ENCODE peak calls at places on chromosome 7, in ten cellular contexts. K, H, L, F, M, G, A, N, C and B are unnamed samples.

GRCh38 chr7:32490127-32490796 is at the start of gene LSM5:
- DNase-seq in F (peak), K (peak), A (peak), H (peak), C (peak), N (peak), G (peak), L (peak), M (peak), B (peak)

GRCh38 chr7:103989200-103989784 is at the start of gene RELN:
- DNase-seq in K (peak), H (no peak), L (no peak), M (peak), G (no peak), C (no peak), F (peak), A (peak), N (no peak), B (peak)

GRCh38 chr7:18511351-18511750 is 15.8 kb downstream of the HDAC9 start:
- DNase-seq in F (no peak), N (no peak), L (no peak), G (no peak), A (no peak), H (no peak), K (no peak), M (no peak), C (no peak), B (no peak)

GRCh38 chr7:143910473-143911248 is 8.7 kb upstream of the TCAF1 start:
- DNase-seq in C (no peak), G (no peak), L (no peak), M (no peak), K (no peak), H (no peak), N (no peak), A (no peak), F (peak), B (no peak)

GRCh38 chr7:6558837-6559236 is 7.6 kb upstream of the GRID2IP start:
- DNase-seq in C (no peak), L (no peak), H (no peak), M (peak), A (peak), G (peak), F (peak), K (no peak), N (no peak), B (peak)

GRCh38 chr7:91343420-91343819 is 79.2 kb downstream of the FZD1 start:
- DNase-seq in K (no peak), F (no peak), A (no peak), C (no peak), N (no peak), H (no peak), G (no peak), L (no peak), M (no peak), B (no peak)

GRCh38 chr7:127114739-127115265 is 137.9 kb downstream of the GRM8 start:
- DNase-seq in G (no peak), M (no peak), A (no peak), K (no peak), L (no peak), H (no peak), N (no peak), F (no peak), C (no peak), B (no peak)

GRCh38 chr7:15972767-15973362 is 286.4 kb upstream of the MEOX2 start:
- DNase-seq in L (no peak), N (no peak), H (no peak), C (no peak), M (peak), K (peak), F (peak), A (peak), G (no peak), B (peak)

GRCh38 chr7:100642534-100642907 is 1.2 kb upstream of the TFR2 start:
- DNase-seq in K (no peak), A (no peak), H (no peak), C (peak), F (no peak), M (no peak), N (no peak), G (peak), L (no peak), B (no peak)

GRCh38 chr7:16905300-16906044 is 23.7 kb upstream of the AGR3 start:
- DNase-seq in N (no peak), F (peak), A (peak), L (no peak), K (peak), G (no peak), C (no peak), M (peak), H (no peak), B (peak)

GRCh38 chr7:140639366-140640053 is 1.1 kb downstream of the DENND2A start:
- DNase-seq in L (peak), H (no peak), A (peak), G (no peak), F (peak), K (peak), C (no peak), M (peak), N (no peak), B (peak)

GRCh38 chr7:150927954-150928340 is 50.2 kb downstream of the KCNH2 start:
- DNase-seq in G (no peak), C (no peak), A (no peak), M (no peak), N (no peak), K (no peak), H (no peak), F (peak), L (no peak), B (peak)

GRCh38 chr7:117135553-117135891 is 182.2 kb downstream of the ST7 start:
- DNase-seq in G (no peak), N (no peak), M (no peak), K (no peak), H (no peak), C (no peak), A (no peak), F (no peak), L (no peak), B (no peak)

DNA sequence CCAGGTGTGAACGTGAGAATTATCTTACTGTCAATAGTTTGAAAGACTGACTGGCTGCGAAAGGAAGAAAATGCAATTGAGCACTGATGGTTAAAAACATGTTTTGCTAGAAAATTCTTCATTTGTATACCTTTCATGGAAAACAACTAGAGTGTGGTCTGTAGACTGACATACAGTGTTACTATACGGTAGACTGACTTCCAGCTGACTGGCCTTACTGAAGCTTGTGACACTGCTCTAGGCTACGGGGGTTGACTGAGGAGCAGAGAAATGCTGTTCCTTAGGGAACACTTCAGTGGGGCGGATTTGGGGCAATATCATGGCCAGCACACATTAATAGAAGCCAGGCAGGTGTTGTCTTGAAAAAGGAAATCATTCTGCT is 25.9 kb upstream of the DDC start:
- DNase-seq in H (no peak), C (no peak), A (no peak), L (no peak), N (no peak), K (no peak), M (no peak), F (no peak), G (no peak), B (no peak)
- TF ChIP-seq CTCF in H (no peak), C (no peak), A (no peak), L (no peak), N (no peak), K (no peak), M (no peak), F (no peak), G (no peak), B (no peak)

GRCh38 chr7:134907000-134907399 is 79.3 kb upstream of the AGBL3 start:
- DNase-seq in N (no peak), C (no peak), H (no peak), A (no peak), K (no peak), G (no peak), M (no peak), F (no peak), L (no peak), B (no peak)
- TF ChIP-seq CTCF in N (no peak), C (no peak), H (no peak), A (no peak), K (no peak), G (no peak), M (no peak), F (no peak), L (no peak), B (no peak)

DNA sequence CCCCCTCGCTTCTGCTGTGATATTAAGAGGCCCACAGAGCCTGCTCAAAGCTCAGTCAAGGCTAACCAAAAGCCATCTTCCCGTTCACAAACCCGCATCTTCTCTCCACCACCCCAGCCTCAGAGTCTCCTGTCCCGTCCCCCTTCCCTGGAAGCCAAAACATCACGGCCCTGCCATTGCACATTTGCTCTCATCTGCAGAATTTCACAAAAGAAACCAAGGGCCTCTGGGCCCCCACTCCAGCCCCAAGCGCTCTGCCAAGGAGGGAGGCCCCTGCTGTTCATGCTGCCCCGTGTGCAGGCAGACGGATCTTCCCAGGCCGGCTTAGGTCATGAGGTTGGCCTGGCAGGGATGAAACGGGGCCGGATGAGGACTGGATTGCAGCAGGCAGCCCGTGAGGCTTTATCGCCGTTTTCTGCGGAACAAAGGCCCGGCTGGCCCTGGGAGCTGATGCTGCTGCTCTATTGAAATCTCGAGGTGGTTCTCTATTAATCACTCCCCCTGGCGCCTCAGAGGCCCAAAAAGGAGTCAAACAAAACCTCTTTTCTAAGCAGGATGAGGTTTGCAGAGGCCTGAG is 31.5 kb upstream of the FOXK1 start:
- DNase-seq in K (peak), H (no peak), A (peak), G (no peak), M (peak), L (peak), F (peak), C (no peak), N (no peak), B (peak)
- TF ChIP-seq CTCF in K (no peak), H (no peak), A (no peak), G (no peak), M (no peak), L (no peak), F (no peak), C (no peak), N (no peak), B (no peak)

DNA sequence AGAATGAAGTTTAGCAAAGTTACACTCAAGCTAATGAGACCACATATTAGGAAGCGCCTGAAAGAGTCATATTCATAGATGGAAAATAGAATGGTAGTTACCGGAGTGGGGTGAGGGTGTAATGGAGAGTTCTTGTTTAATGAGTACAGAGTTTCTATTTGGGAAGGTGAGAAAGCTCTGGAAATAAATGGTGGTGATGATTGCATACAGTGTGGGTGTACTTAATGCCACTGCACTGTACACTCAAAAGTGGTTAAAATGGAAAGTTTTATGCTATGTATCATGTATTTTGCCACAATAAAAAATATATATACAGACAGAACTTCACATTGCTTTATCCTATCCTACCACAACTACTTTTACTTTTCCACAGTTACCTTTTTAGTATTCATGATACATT is 189.2 kb upstream of the SP4 start:
- DNase-seq in G (no peak), N (no peak), A (no peak), F (no peak), C (no peak), M (no peak), L (no peak), H (no peak), K (no peak), B (no peak)
- TF ChIP-seq CTCF in G (no peak), N (no peak), A (no peak), F (no peak), C (no peak), M (no peak), L (no peak), H (no peak), K (no peak), B (no peak)

GRCh38 chr7:111893190-111893589 is 313.0 kb downstream of the DOCK4 start:
- DNase-seq in F (no peak), N (no peak), G (no peak), M (no peak), K (no peak), C (no peak), L (no peak), H (no peak), A (no peak), B (no peak)
- TF ChIP-seq CTCF in F (no peak), N (no peak), G (no peak), M (no peak), K (no peak), C (no peak), L (no peak), H (no peak), A (no peak), B (no peak)